ENCODE peak calls at places on chromosomes 7 and 10, in eight cellular contexts. K is lower lobe of right lung; U is NCI-H1105 treated with DMSO at 0.1 percent for 48 hours; Z is HuH-7.5; F is occipital lobe; V is H9; Q is activated CD4-positive, CD25-positive, alpha-beta regulatory T cell; O is ELR. D is an unnamed sample.

GRCh38 chr10:45425628-45426563 is 51.9 kb downstream of the ALOX5 start:
- DNase-seq in Z (no peak), K (no peak), U (no peak), F (no peak), Q (no peak), O (peak), V (no peak), D (no peak)

GRCh38 chr7:44979481-44980392 is 922 bp upstream of the MYO1G start:
- DNase-seq in V (no peak), Q (no peak), K (no peak), Z (no peak), O (no peak), U (no peak), F (no peak), D (no peak)

GRCh38 chr10:74500806-74501205 is 325.6 kb upstream of the KAT6B start:
- DNase-seq in V (no peak), Q (no peak), K (no peak), U (no peak), O (peak), Z (no peak), F (no peak), D (no peak)

GRCh38 chr7:44972562-44972961 is 6.3 kb downstream of the MYO1G start:
- DNase-seq in F (no peak), Z (no peak), K (no peak), V (no peak), O (no peak), Q (no peak), U (no peak), D (no peak)

GRCh38 chr7:116876664-116877442 is 14.5 kb downstream of the CAPZA2 start:
- DNase-seq in Q (no peak), O (no peak), F (no peak), K (no peak), U (no peak), Z (no peak), V (no peak), D (no peak)

GRCh38 chr10:31319602-31320178 is 674 bp downstream of the ZEB1 start:
- DNase-seq in V (no peak), Z (no peak), K (no peak), Q (no peak), O (no peak), F (peak), U (no peak), D (no peak)

GRCh38 chr7:140080919-140081318 is 18.2 kb upstream of the PARP12 start:
- DNase-seq in U (no peak), K (no peak), O (no peak), Z (no peak), Q (no peak), F (no peak), V (no peak), D (no peak)

GRCh38 chr7:138842111-138842510 is 44.1 kb upstream of the ATP6V0A4 start:
- DNase-seq in O (peak), Z (no peak), K (no peak), Q (no peak), U (no peak), F (no peak), V (peak), D (no peak)

D was measured in NCI-H345.